ENCODE peak calls at places on chromosomes 12 and 14, in seven cellular contexts. O, E, C, D, V, J and X are unnamed samples.

GRCh38 chr14:22202313-22202712 is 386.7 kb downstream of the DAD1 start:
- DNase-seq in O (no peak), D (no peak), C (no peak), V (no peak), J (no peak), E (no peak), X (no peak)

GRCh38 chr14:31568151-31568550 is 6.9 kb downstream of the NUBPL start:
- DNase-seq in E (no peak), D (no peak), V (no peak), J (no peak), O (peak), C (no peak), X (no peak)

GRCh38 chr14:33794791-33795300 is 156.0 kb downstream of the EGLN3 start:
- DNase-seq in V (no peak), D (no peak), E (peak), J (no peak), C (no peak), O (peak), X (no peak)

GRCh38 chr14:89646971-89647370 is 229.9 kb upstream of the FOXN3 start:
- DNase-seq in C (no peak), D (no peak), O (no peak), V (no peak), E (no peak), J (no peak), X (no peak)

GRCh38 chr14:36510078-36510799 is 9.8 kb downstream of the NKX2-1 start:
- DNase-seq in O (no peak), D (no peak), C (no peak), V (no peak), E (peak), J (no peak), X (no peak)

GRCh38 chr12:34607520-34608195 is 585.4 kb downstream of the ALG10 start:
- DNase-seq in E (no peak), D (no peak), J (peak), O (no peak), V (peak), C (no peak), X (no peak)

GRCh38 chr12:104680070-104680469 is 223.3 kb downstream of the CHST11 start:
- DNase-seq in C (peak), J (no peak), D (no peak), O (peak), E (no peak), V (no peak), X (no peak)

GRCh38 chr14:80491131-80491530 is 279.8 kb upstream of the DIO2 start:
- DNase-seq in O (no peak), D (peak), E (no peak), J (no peak), V (no peak), C (peak), X (peak)

GRCh38 chr14:100289916-100290606 is 16.2 kb downstream of the SLC25A29 start:
- DNase-seq in O (no peak), E (no peak), V (no peak), D (no peak), C (no peak), J (no peak), X (no peak)

GRCh38 chr12:109875572-109876131 is 4.7 kb downstream of the GLTP start:
- DNase-seq in C (no peak), E (peak), J (no peak), O (no peak), V (no peak), D (peak), X (peak)

GRCh38 chr14:53621986-53622385 is 334.6 kb downstream of the BMP4 start:
- DNase-seq in C (no peak), J (no peak), D (no peak), O (no peak), E (no peak), V (no peak), X (no peak)

GRCh38 chr12:5907812-5908211 is 37.2 kb downstream of the ANO2 start:
- DNase-seq in V (no peak), O (peak), D (no peak), J (no peak), C (no peak), E (no peak), X (no peak)

GRCh38 chr14:89823732-89824131 is 130.8 kb downstream of the EFCAB11 start:
- DNase-seq in V (no peak), O (peak), D (no peak), J (no peak), E (no peak), C (no peak), X (no peak)

GRCh38 chr12:6837370-6838060 is 3.2 kb upstream of the GNB3 start:
- DNase-seq in O (no peak), D (no peak), V (no peak), E (no peak), C (no peak), J (no peak), X (no peak)

GRCh38 chr12:63897931-63898330 is 53.4 kb downstream of the SRGAP1 start:
- DNase-seq in J (no peak), E (no peak), C (no peak), V (no peak), O (peak), D (no peak), X (no peak)

GRCh38 chr14:104103061-104104005 is 17.8 kb downstream of the ASPG start:
- DNase-seq in V (no peak), J (no peak), D (no peak), C (no peak), O (no peak), E (no peak), X (no peak)

GRCh38 chr12:113261847-113262470 is 40.7 kb downstream of the TPCN1 start:
- DNase-seq in D (no peak), E (no peak), C (peak), J (no peak), O (peak), V (no peak), X (no peak)

GRCh38 chr12:27015730-27016076 is 1.5 kb upstream of the TM7SF3 start:
- DNase-seq in E (peak), O (peak), J (no peak), D (no peak), V (no peak), C (peak), X (peak)